ENCODE peak calls at places on chromosomes 1 and 21, in seven cellular contexts. S is HCT116, G is K562, A is GM12878, C is H1, Z is HepG2, P is SK-N-SH. Q is an unnamed sample.

GRCh38 chr1:19764848-19765247 is 34.9 kb downstream of the TMCO4 start:
- DNase-seq in A (no peak), C (no peak), Z (no peak), S (no peak), G (no peak), P (no peak), Q (no peak)

GRCh38 chr1:147882535-147882934 is 20.1 kb upstream of the GJA8 start:
- DNase-seq in P (no peak), S (no peak), C (no peak), A (no peak), Z (no peak), G (no peak), Q (no peak)

GRCh38 chr1:15214507-15214906 is 32.5 kb upstream of the FHAD1 start:
- DNase-seq in G (no peak), Z (no peak), P (no peak), S (no peak), A (no peak), C (no peak), Q (no peak)

GRCh38 chr21:32348604-32349332 is 44.0 kb downstream of the URB1 start:
- DNase-seq in P (no peak), Z (no peak), S (no peak), G (no peak), C (no peak), A (no peak), Q (no peak)

GRCh38 chr1:12345350-12346217 is 115.8 kb downstream of the VPS13D start:
- DNase-seq in P (no peak), S (no peak), G (no peak), Z (no peak), C (no peak), A (peak; percentile 5), Q (no peak)

GRCh38 chr1:146016891-146017290 is 4.6 kb downstream of the HJV start:
- DNase-seq in P (no peak), G (no peak), Z (no peak), C (no peak), A (no peak), S (no peak), Q (no peak)

GRCh38 chr1:17540255-17541001 is 930 bp downstream of the ARHGEF10L start:
- DNase-seq in G (no peak), S (no peak), P (peak; percentile 85), Z (no peak), C (peak; percentile 66), A (no peak), Q (peak; percentile 75)

GRCh38 chr1:231199868-231200267 is 38.0 kb downstream of the TRIM67 start:
- DNase-seq in S (no peak), G (no peak), P (no peak), A (no peak), Z (no peak), C (no peak), Q (no peak)

GRCh38 chr1:118974641-118975040 is 13.5 kb downstream of the TBX15 start:
- DNase-seq in Z (no peak), P (no peak), S (no peak), G (no peak), A (no peak), C (no peak), Q (no peak)

GRCh38 chr1:218367118-218367517 is 22.0 kb downstream of the TGFB2 start:
- DNase-seq in C (no peak), G (no peak), P (no peak), Z (peak; percentile 85), S (no peak), A (no peak), Q (no peak)

GRCh38 chr1:205842177-205842576 is 7.8 kb downstream of the PM20D1 start:
- DNase-seq in C (no peak), G (no peak), Z (no peak), S (no peak), P (peak; percentile 53), A (no peak), Q (no peak)

GRCh38 chr1:61254629-61255323 is 172.4 kb downstream of the NFIA start:
- DNase-seq in P (peak; percentile 36), A (no peak), Z (no peak), C (no peak), S (no peak), G (no peak), Q (no peak)

GRCh38 chr21:35603471-35603870 is 456.9 kb downstream of the SETD4 start:
- DNase-seq in S (no peak), P (no peak), A (no peak), Z (no peak), C (no peak), G (no peak), Q (peak; percentile 44)

GRCh38 chr1:6971048-6971447 is 185.8 kb downstream of the CAMTA1 start:
- DNase-seq in S (no peak), P (peak; percentile 5), A (no peak), Z (no peak), C (no peak), G (no peak), Q (no peak)

GRCh38 chr1:70707214-70707613 is 296.1 kb downstream of the CTH start:
- DNase-seq in S (no peak), P (no peak), Z (no peak), G (no peak), C (no peak), A (no peak), Q (no peak)

GRCh38 chr1:2602866-2603520 is 16.4 kb downstream of the PRXL2B start:
- DNase-seq in P (peak; percentile 17), G (no peak), Z (no peak), S (no peak), C (no peak), A (no peak), Q (no peak)

GRCh38 chr1:178262101-178262500 is 168.2 kb downstream of the RASAL2 start:
- DNase-seq in S (no peak), A (no peak), C (no peak), Z (peak; percentile 71), P (no peak), G (no peak), Q (peak; percentile 55)

GRCh38 chr21:27812279-27812678 is 845.4 kb upstream of the ADAMTS5 start:
- DNase-seq in P (no peak), G (no peak), A (no peak), C (no peak), Z (no peak), S (no peak), Q (no peak)

GRCh38 chr1:199149591-199149990 is 510.8 kb downstream of the PTPRC start:
- DNase-seq in G (no peak), S (no peak), A (no peak), P (no peak), Z (no peak), C (no peak), Q (no peak)

GRCh38 chr1:8965121-8965820 is 19.6 kb downstream of the CA6 start:
- DNase-seq in P (no peak), A (no peak), G (no peak), Z (no peak), S (no peak), C (no peak), Q (no peak)

GRCh38 chr1:8966606-8967005 is 20.9 kb downstream of the CA6 start:
- DNase-seq in C (no peak), P (no peak), A (no peak), S (no peak), Z (no peak), G (no peak), Q (no peak)

GRCh38 chr1:8963940-8964339 is 18.3 kb downstream of the CA6 start:
- DNase-seq in G (no peak), S (no peak), Z (no peak), C (no peak), A (no peak), P (no peak), Q (no peak)

DNA sequence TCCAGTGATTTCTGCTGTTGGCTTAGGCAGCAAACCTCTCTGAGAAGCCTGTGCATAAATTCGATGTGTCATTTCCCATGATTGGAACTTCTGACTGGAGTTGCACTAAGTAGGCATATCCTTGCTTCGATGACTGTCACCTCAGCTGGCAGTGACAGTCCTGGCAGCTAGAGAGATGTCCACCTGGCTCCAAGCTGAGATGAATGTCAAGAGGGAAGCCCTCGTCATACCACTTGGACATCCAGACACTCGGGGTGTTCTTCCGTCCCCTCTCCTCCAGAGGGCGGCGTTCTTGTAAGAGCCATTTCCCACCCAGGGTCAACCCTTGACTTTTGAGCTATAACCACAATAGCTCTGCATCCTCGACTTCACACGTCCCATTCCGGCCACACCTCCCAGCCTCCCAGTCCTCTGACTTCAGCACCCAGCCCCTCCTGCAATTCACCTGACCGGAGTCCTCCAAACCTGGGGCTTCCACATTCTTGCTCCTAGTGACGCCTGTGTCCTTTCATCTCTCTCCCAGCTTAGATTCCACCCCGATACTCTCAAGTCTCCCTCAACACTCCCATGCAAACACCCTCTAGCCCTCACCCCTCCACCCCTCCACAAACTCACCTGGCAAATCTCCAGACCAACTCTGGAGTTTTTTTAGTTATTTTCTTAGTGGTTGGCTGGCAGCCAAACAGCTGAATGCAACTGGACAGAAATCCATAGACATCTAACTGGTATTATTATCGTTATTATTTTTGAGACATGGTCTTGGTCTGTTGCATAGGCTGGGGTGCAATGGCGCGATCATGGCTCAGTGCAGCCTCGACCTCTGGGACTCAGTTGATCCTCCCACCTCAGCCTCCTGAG is 17.4 kb downstream of the CA6 start:
- DNase-seq in P (peak; percentile 44), G (peak; percentile 79), S (peak; percentile 68), Z (peak; percentile 71), C (peak; percentile 62), A (no peak), Q (peak; percentile 52)
- TF ChIP-seq YY1 in P (no peak), G (no peak), S (peak; percentile 31), Z (no peak), C (no peak), A (no peak), Q (no peak)

GRCh38 chr1:152752225-152752624 is 5.6 kb upstream of the KPRP start:
- DNase-seq in S (no peak), C (no peak), Z (peak; percentile 13), G (no peak), A (no peak), P (no peak), Q (no peak)
- TF ChIP-seq YY1 in S (no peak), C (no peak), Z (no peak), G (no peak), A (no peak), P (no peak), Q (no peak)

DNA sequence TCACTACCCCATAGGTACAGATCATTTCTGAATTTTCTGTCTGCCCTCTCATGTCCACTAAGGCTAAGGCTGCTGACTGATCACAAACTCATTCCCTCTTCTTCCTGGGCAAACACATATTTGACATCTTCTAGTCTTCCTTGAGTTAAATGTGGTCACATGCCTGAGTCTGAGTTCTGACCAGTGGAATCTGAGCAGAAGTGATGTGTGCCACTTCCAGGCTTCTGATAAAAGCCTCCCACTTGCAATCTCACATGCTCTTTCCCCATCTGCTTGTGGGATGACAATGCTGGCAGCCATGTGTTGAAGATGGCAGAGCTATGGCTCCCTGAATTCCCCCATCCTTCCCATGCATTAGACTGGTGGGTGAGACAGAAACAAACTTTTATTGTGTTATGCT is 149.9 kb upstream of the ZNF648 start:
- DNase-seq in P (no peak), S (no peak), A (no peak), G (no peak), C (no peak), Z (no peak), Q (no peak)
- TF ChIP-seq YY1 in P (no peak), S (no peak), A (no peak), G (no peak), C (no peak), Z (no peak), Q (no peak)

DNA sequence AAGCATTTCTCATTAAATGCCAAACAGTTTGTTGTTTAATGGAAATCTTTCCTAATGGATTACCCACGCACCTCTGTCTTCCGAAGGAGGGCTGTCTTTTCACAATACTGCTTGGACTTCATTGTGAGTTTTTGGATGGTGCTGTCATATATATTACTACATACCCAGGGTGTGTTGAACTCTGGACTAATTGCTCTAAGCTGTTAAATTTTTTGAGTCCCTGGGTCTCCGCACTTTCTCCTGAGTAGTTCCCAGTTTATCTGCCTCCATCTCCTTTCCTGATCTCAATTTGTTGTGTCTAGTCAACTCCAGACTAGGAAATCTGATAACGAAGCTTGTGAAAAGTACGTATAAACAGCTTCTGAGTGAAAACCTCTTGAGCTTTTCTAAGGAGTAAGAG is 211.1 kb downstream of the ROR1 start:
- DNase-seq in C (no peak), S (no peak), P (no peak), A (no peak), G (no peak), Z (no peak), Q (no peak)
- TF ChIP-seq YY1 in C (no peak), S (no peak), P (no peak), A (no peak), G (no peak), Z (no peak), Q (no peak)

Q was measured in NT2/D1.